ENCODE peak calls at places on chromosomes 13 and 19, in eight cellular contexts. One of them, this sample, is unnamed. For H3K36me3, the result is how much of the 10 kb centered on the place peaks cover.

GRCh38 chr13:27635256-27635655 is 13.6 kb downstream of the POLR1D start:
- DNase-seq in brain microvascular endothelial cell: no peak
- DNase-seq in left ventricle myocardium inferior: no peak
- DNase-seq in H7: no peak
- DNase-seq in suprapubic skin: no peak
- DNase-seq in IMR-90: no peak
- DNase-seq in gastrocnemius medialis: no peak
- DNase-seq in fibroblast of lung: no peak
- DNase-seq in this sample: no peak

GRCh38 chr13:60112771-60113170 is 51.0 kb downstream of the DIAPH3 start:
- DNase-seq in brain microvascular endothelial cell: no peak
- DNase-seq in gastrocnemius medialis: no peak
- DNase-seq in IMR-90: peak
- DNase-seq in left ventricle myocardium inferior: no peak
- DNase-seq in suprapubic skin: no peak
- DNase-seq in fibroblast of lung: peak
- DNase-seq in H7: no peak
- DNase-seq in this sample: no peak

GRCh38 chr13:80881495-80882482 is 540.9 kb upstream of the SPRY2 start:
- DNase-seq in suprapubic skin: no peak
- DNase-seq in IMR-90: no peak
- DNase-seq in brain microvascular endothelial cell: no peak
- DNase-seq in gastrocnemius medialis: no peak
- DNase-seq in left ventricle myocardium inferior: no peak
- DNase-seq in H7: no peak
- DNase-seq in fibroblast of lung: no peak
- DNase-seq in this sample: no peak

GRCh38 chr19:48551437-48552302 is at the start of gene SULT2B1:
- DNase-seq in H7: peak
- DNase-seq in suprapubic skin: no peak
- DNase-seq in brain microvascular endothelial cell: no peak
- DNase-seq in fibroblast of lung: no peak
- DNase-seq in left ventricle myocardium inferior: no peak
- DNase-seq in gastrocnemius medialis: no peak
- DNase-seq in IMR-90: no peak
- DNase-seq in this sample: no peak

GRCh38 chr19:848457-848921 is 3.6 kb upstream of the ELANE start:
- DNase-seq in left ventricle myocardium inferior: no peak
- DNase-seq in fibroblast of lung: no peak
- DNase-seq in brain microvascular endothelial cell: no peak
- DNase-seq in H7: no peak
- DNase-seq in suprapubic skin: no peak
- DNase-seq in gastrocnemius medialis: no peak
- DNase-seq in IMR-90: no peak
- DNase-seq in this sample: peak

GRCh38 chr13:114101831-114102520 is 30.4 kb downstream of the RASA3 start:
- DNase-seq in gastrocnemius medialis: peak
- DNase-seq in fibroblast of lung: peak
- DNase-seq in H7: no peak
- DNase-seq in IMR-90: no peak
- DNase-seq in brain microvascular endothelial cell: no peak
- DNase-seq in left ventricle myocardium inferior: no peak
- DNase-seq in suprapubic skin: peak
- DNase-seq in this sample: no peak

GRCh38 chr13:101144808-101145419 is 271.4 kb downstream of the NALCN start:
- DNase-seq in fibroblast of lung: peak
- DNase-seq in left ventricle myocardium inferior: no peak
- DNase-seq in H7: peak
- DNase-seq in suprapubic skin: no peak
- DNase-seq in gastrocnemius medialis: no peak
- DNase-seq in brain microvascular endothelial cell: peak
- DNase-seq in IMR-90: peak
- DNase-seq in this sample: no peak

GRCh38 chr13:49838989-49839388 is 46.5 kb upstream of the KPNA3 start:
- DNase-seq in left ventricle myocardium inferior: no peak
- DNase-seq in gastrocnemius medialis: no peak
- DNase-seq in IMR-90: no peak
- DNase-seq in H7: peak
- DNase-seq in suprapubic skin: no peak
- DNase-seq in fibroblast of lung: no peak
- DNase-seq in brain microvascular endothelial cell: no peak
- DNase-seq in this sample: no peak

GRCh38 chr13:45950343-45950995 is 98.9 kb upstream of the SIAH3 start:
- DNase-seq in H7: no peak
- DNase-seq in suprapubic skin: no peak
- DNase-seq in brain microvascular endothelial cell: no peak
- DNase-seq in left ventricle myocardium inferior: no peak
- DNase-seq in fibroblast of lung: peak
- DNase-seq in gastrocnemius medialis: no peak
- DNase-seq in IMR-90: peak
- DNase-seq in this sample: no peak

GRCh38 chr13:99796175-99796819 is 175.3 kb downstream of the ZIC5 start:
- DNase-seq in gastrocnemius medialis: no peak
- DNase-seq in suprapubic skin: no peak
- DNase-seq in IMR-90: peak
- DNase-seq in H7: peak
- DNase-seq in left ventricle myocardium inferior: no peak
- DNase-seq in fibroblast of lung: peak
- DNase-seq in brain microvascular endothelial cell: peak
- DNase-seq in this sample: no peak

GRCh38 chr19:46390121-46390858 is 23.1 kb downstream of the CCDC8 start:
- DNase-seq in IMR-90: no peak
- DNase-seq in suprapubic skin: peak
- DNase-seq in left ventricle myocardium inferior: no peak
- DNase-seq in fibroblast of lung: no peak
- DNase-seq in H7: peak
- DNase-seq in gastrocnemius medialis: no peak
- DNase-seq in brain microvascular endothelial cell: no peak
- DNase-seq in this sample: no peak

GRCh38 chr19:45354443-45354842 is 13.9 kb downstream of the KLC3 start:
- DNase-seq in brain microvascular endothelial cell: no peak
- DNase-seq in gastrocnemius medialis: no peak
- DNase-seq in IMR-90: no peak
- DNase-seq in fibroblast of lung: no peak
- DNase-seq in H7: peak
- DNase-seq in left ventricle myocardium inferior: no peak
- DNase-seq in suprapubic skin: no peak
- DNase-seq in this sample: no peak

GRCh38 chr19:45356760-45357444 is 13.5 kb downstream of the ERCC2 start:
- DNase-seq in gastrocnemius medialis: no peak
- DNase-seq in fibroblast of lung: no peak
- DNase-seq in brain microvascular endothelial cell: no peak
- DNase-seq in left ventricle myocardium inferior: no peak
- DNase-seq in suprapubic skin: no peak
- DNase-seq in H7: peak
- DNase-seq in IMR-90: no peak
- DNase-seq in this sample: no peak

GRCh38 chr19:45357445-45357783 is 13.0 kb downstream of the ERCC2 start:
- DNase-seq in fibroblast of lung: no peak
- DNase-seq in suprapubic skin: no peak
- DNase-seq in left ventricle myocardium inferior: no peak
- DNase-seq in IMR-90: no peak
- DNase-seq in gastrocnemius medialis: no peak
- DNase-seq in brain microvascular endothelial cell: no peak
- DNase-seq in H7: peak
- DNase-seq in this sample: no peak

GRCh38 chr19:45355402-45355801 is 14.9 kb downstream of the KLC3 start:
- DNase-seq in H7: peak
- DNase-seq in left ventricle myocardium inferior: no peak
- DNase-seq in fibroblast of lung: no peak
- DNase-seq in gastrocnemius medialis: no peak
- DNase-seq in brain microvascular endothelial cell: no peak
- DNase-seq in IMR-90: no peak
- DNase-seq in suprapubic skin: no peak
- DNase-seq in this sample: no peak

DNA sequence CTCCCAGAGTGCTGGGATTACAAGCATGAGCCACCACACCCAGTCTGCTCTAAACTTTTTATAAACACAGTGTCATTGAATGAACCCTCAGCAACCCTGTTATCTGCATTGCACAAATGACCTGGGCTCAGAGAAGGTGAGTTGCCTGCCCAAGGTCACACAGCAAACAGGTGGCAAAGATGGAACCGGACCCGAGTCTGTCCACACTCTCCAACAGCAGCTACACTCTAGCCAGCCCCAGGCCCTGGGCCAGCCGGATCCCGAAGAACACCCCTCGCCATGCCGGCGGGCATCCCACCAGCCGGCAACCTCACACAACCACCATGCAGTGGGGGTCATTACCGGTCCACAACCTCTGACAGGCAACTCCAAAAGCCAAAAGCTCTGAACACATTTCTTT is 14.5 kb downstream of the ERCC2 start:
- DNase-seq in brain microvascular endothelial cell: no peak
- DNase-seq in fibroblast of lung: no peak
- DNase-seq in H7: peak
- DNase-seq in gastrocnemius medialis: no peak
- DNase-seq in IMR-90: no peak
- DNase-seq in left ventricle myocardium inferior: no peak
- DNase-seq in suprapubic skin: no peak
- DNase-seq in this sample: no peak
- H3K36me3 ChIP-seq in brain microvascular endothelial cell: half or more
- H3K36me3 ChIP-seq in fibroblast of lung: under half
- H3K36me3 ChIP-seq in H7: half or more
- H3K36me3 ChIP-seq in gastrocnemius medialis: under half
- H3K36me3 ChIP-seq in IMR-90: half or more
- H3K36me3 ChIP-seq in left ventricle myocardium inferior: half or more
- H3K36me3 ChIP-seq in suprapubic skin: half or more
- H3K36me3 ChIP-seq in this sample: under half

GRCh38 chr19:45035755-45036154 is 3.1 kb upstream of the CLASRP start:
- DNase-seq in H7: no peak
- DNase-seq in IMR-90: no peak
- DNase-seq in suprapubic skin: no peak
- DNase-seq in left ventricle myocardium inferior: no peak
- DNase-seq in gastrocnemius medialis: no peak
- DNase-seq in fibroblast of lung: no peak
- DNase-seq in brain microvascular endothelial cell: no peak
- DNase-seq in this sample: no peak

GRCh38 chr19:45041125-45041524 is 2.3 kb downstream of the CLASRP start:
- DNase-seq in IMR-90: no peak
- DNase-seq in suprapubic skin: no peak
- DNase-seq in H7: no peak
- DNase-seq in gastrocnemius medialis: no peak
- DNase-seq in fibroblast of lung: no peak
- DNase-seq in left ventricle myocardium inferior: no peak
- DNase-seq in brain microvascular endothelial cell: no peak
- DNase-seq in this sample: no peak

GRCh38 chr19:45038931-45039893 is at the start of gene CLASRP:
- DNase-seq in left ventricle myocardium inferior: peak
- DNase-seq in gastrocnemius medialis: peak
- DNase-seq in IMR-90: peak
- DNase-seq in fibroblast of lung: peak
- DNase-seq in H7: peak
- DNase-seq in suprapubic skin: peak
- DNase-seq in brain microvascular endothelial cell: peak
- DNase-seq in this sample: peak

GRCh38 chr19:45040059-45040767 is 1.4 kb downstream of the CLASRP start:
- DNase-seq in suprapubic skin: no peak
- DNase-seq in left ventricle myocardium inferior: no peak
- DNase-seq in fibroblast of lung: no peak
- DNase-seq in IMR-90: no peak
- DNase-seq in brain microvascular endothelial cell: no peak
- DNase-seq in gastrocnemius medialis: no peak
- DNase-seq in H7: no peak
- DNase-seq in this sample: no peak

GRCh38 chr19:45037393-45038169 is 1.3 kb upstream of the CLASRP start:
- DNase-seq in fibroblast of lung: no peak
- DNase-seq in left ventricle myocardium inferior: no peak
- DNase-seq in suprapubic skin: no peak
- DNase-seq in brain microvascular endothelial cell: no peak
- DNase-seq in H7: peak
- DNase-seq in IMR-90: no peak
- DNase-seq in gastrocnemius medialis: no peak
- DNase-seq in this sample: no peak
- H3K36me3 ChIP-seq in fibroblast of lung: under half
- H3K36me3 ChIP-seq in left ventricle myocardium inferior: half or more
- H3K36me3 ChIP-seq in suprapubic skin: half or more
- H3K36me3 ChIP-seq in brain microvascular endothelial cell: under half
- H3K36me3 ChIP-seq in H7: under half
- H3K36me3 ChIP-seq in IMR-90: under half
- H3K36me3 ChIP-seq in gastrocnemius medialis: under half
- H3K36me3 ChIP-seq in this sample: under half

GRCh38 chr13:91359566-91359965 is 12.1 kb downstream of the MIR17HG start:
- DNase-seq in left ventricle myocardium inferior: no peak
- DNase-seq in IMR-90: no peak
- DNase-seq in fibroblast of lung: no peak
- DNase-seq in suprapubic skin: no peak
- DNase-seq in gastrocnemius medialis: no peak
- DNase-seq in brain microvascular endothelial cell: no peak
- DNase-seq in H7: no peak
- DNase-seq in this sample: no peak

GRCh38 chr13:91360246-91360751 is 12.8 kb downstream of the MIR17HG start:
- DNase-seq in IMR-90: no peak
- DNase-seq in fibroblast of lung: no peak
- DNase-seq in gastrocnemius medialis: no peak
- DNase-seq in left ventricle myocardium inferior: no peak
- DNase-seq in suprapubic skin: no peak
- DNase-seq in brain microvascular endothelial cell: no peak
- DNase-seq in H7: no peak
- DNase-seq in this sample: no peak

GRCh38 chr13:91359071-91359470 is 11.6 kb downstream of the MIR17HG start:
- DNase-seq in gastrocnemius medialis: no peak
- DNase-seq in suprapubic skin: no peak
- DNase-seq in H7: no peak
- DNase-seq in fibroblast of lung: no peak
- DNase-seq in left ventricle myocardium inferior: no peak
- DNase-seq in IMR-90: no peak
- DNase-seq in brain microvascular endothelial cell: no peak
- DNase-seq in this sample: no peak

GRCh38 chr13:91361755-91362271 is 14.3 kb downstream of the MIR17HG start:
- DNase-seq in H7: no peak
- DNase-seq in gastrocnemius medialis: no peak
- DNase-seq in brain microvascular endothelial cell: no peak
- DNase-seq in IMR-90: no peak
- DNase-seq in suprapubic skin: no peak
- DNase-seq in left ventricle myocardium inferior: no peak
- DNase-seq in fibroblast of lung: no peak
- DNase-seq in this sample: no peak

GRCh38 chr13:91362908-91363307 is 15.4 kb downstream of the MIR17HG start:
- DNase-seq in left ventricle myocardium inferior: no peak
- DNase-seq in IMR-90: no peak
- DNase-seq in fibroblast of lung: no peak
- DNase-seq in brain microvascular endothelial cell: no peak
- DNase-seq in suprapubic skin: no peak
- DNase-seq in gastrocnemius medialis: no peak
- DNase-seq in H7: no peak
- DNase-seq in this sample: no peak
- H3K36me3 ChIP-seq in left ventricle myocardium inferior: under half
- H3K36me3 ChIP-seq in IMR-90: under half
- H3K36me3 ChIP-seq in fibroblast of lung: under half
- H3K36me3 ChIP-seq in brain microvascular endothelial cell: under half
- H3K36me3 ChIP-seq in suprapubic skin: under half
- H3K36me3 ChIP-seq in gastrocnemius medialis: under half
- H3K36me3 ChIP-seq in H7: under half
- H3K36me3 ChIP-seq in this sample: under half

DNA sequence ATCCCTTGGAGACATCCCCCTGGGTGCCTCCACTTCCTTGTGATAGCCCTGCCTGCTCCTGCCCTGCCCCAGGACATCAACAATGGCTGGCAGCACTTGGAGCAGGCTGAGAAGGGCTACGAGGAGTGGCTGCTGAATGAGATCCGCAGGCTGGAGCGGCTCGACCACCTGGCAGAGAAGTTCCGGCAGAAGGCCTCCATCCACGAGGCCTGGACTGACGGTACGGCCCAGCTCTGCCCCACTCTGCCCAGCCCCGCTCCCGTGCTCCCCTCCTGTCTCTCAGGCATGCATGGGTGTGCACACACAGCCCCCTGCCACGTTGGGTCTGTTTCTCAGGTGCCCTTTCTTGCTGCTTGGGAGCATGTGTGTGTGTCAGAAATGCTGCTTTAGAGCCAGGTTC is 26.4 kb downstream of the CAPN12 start:
- DNase-seq in left ventricle myocardium inferior: no peak
- DNase-seq in brain microvascular endothelial cell: no peak
- DNase-seq in suprapubic skin: no peak
- DNase-seq in IMR-90: no peak
- DNase-seq in H7: no peak
- DNase-seq in gastrocnemius medialis: no peak
- DNase-seq in fibroblast of lung: no peak
- DNase-seq in this sample: no peak
- H3K36me3 ChIP-seq in left ventricle myocardium inferior: half or more
- H3K36me3 ChIP-seq in brain microvascular endothelial cell: half or more
- H3K36me3 ChIP-seq in suprapubic skin: half or more
- H3K36me3 ChIP-seq in IMR-90: half or more
- H3K36me3 ChIP-seq in H7: half or more
- H3K36me3 ChIP-seq in gastrocnemius medialis: under half
- H3K36me3 ChIP-seq in fibroblast of lung: half or more
- H3K36me3 ChIP-seq in this sample: under half

This sample was measured in CD8-positive, alpha-beta T cell.